ENCODE peak calls at places on chromosomes 1 and 21, in five cellular contexts. P is NCI-H2171; N is mammary epithelial cell; M is ACHN; L is stimulated activated CD4-positive, alpha-beta T cell treated with anti-CD3 and anti-CD28 coated beads, Interleukin-2, amount 100 ng/mL, for 48 hours. A is an unnamed sample.

GRCh38 chr1:219322766-219323165 is 149.1 kb downstream of the LYPLAL1 start:
- DNase-seq in P (no peak), N (no peak), M (no peak), L (no peak), A (no peak)

GRCh38 chr21:31184462-31184861 is 146.2 kb upstream of the KRTAP19-8 start:
- DNase-seq in P (no peak), N (no peak), M (no peak), L (peak; percentile 67), A (no peak)

GRCh38 chr1:28296401-28297220 is 32.2 kb upstream of the MED18 start:
- DNase-seq in P (no peak), N (no peak), M (no peak), L (no peak), A (peak; percentile 36)

GRCh38 chr1:31577515-31578191 is 1.3 kb downstream of the TINAGL1 start:
- DNase-seq in P (no peak), N (peak; percentile 66), M (peak; percentile 87), L (no peak), A (peak; percentile 50)

GRCh38 chr1:159829822-159830455 is 3.3 kb downstream of the SLAMF8 start:
- DNase-seq in P (no peak), N (no peak), M (no peak), L (no peak), A (peak; percentile 38)

GRCh38 chr1:167617100-167617949 is 12.7 kb upstream of the RCSD1 start:
- DNase-seq in P (no peak), N (peak; percentile 80), M (no peak), L (no peak), A (peak; percentile 76)

GRCh38 chr1:8763888-8764287 is 53.6 kb downstream of the RERE start:
- DNase-seq in P (no peak), N (no peak), M (no peak), L (no peak), A (no peak)

GRCh38 chr1:22976127-22976460 is 3.4 kb upstream of the LACTBL1 start:
- DNase-seq in P (no peak), N (no peak), M (no peak), L (no peak), A (no peak)

GRCh38 chr1:41356752-41357151 is 4.5 kb upstream of the FOXO6 start:
- DNase-seq in P (no peak), N (no peak), M (no peak), L (no peak), A (no peak)

GRCh38 chr21:44706026-44706705 is 5.2 kb downstream of the TSPEAR start:
- DNase-seq in P (no peak), N (no peak), M (no peak), L (no peak), A (no peak)

GRCh38 chr1:18239671-18240070 is 132.1 kb downstream of the IGSF21 start:
- DNase-seq in P (no peak), N (no peak), M (no peak), L (no peak), A (no peak)

GRCh38 chr1:78918157-78918556 is 88.4 kb downstream of the ADGRL4 start:
- DNase-seq in P (no peak), N (no peak), M (no peak), L (no peak), A (no peak)

GRCh38 chr1:182709855-182710254 is 25.5 kb upstream of the RGS8 start:
- DNase-seq in P (no peak), N (no peak), M (no peak), L (no peak), A (no peak)

GRCh38 chr1:36094621-36095061 is 5.9 kb downstream of the ADPRS start:
- DNase-seq in P (no peak), N (no peak), M (no peak), L (no peak), A (peak; percentile 30)

GRCh38 chr21:15908187-15908586 is 178.4 kb downstream of the USP25 start:
- DNase-seq in P (no peak), N (peak; percentile 9), M (no peak), L (no peak), A (no peak)

GRCh38 chr1:111488669-111489068 is 14.8 kb downstream of the ADORA3 start:
- DNase-seq in P (no peak), N (no peak), M (no peak), L (no peak), A (no peak)

GRCh38 chr1:155944396-155944728 is 2.9 kb downstream of the RXFP4 start:
- DNase-seq in P (no peak), N (no peak), M (no peak), L (no peak), A (no peak)

GRCh38 chr21:31235671-31236450 is 108.2 kb downstream of the TIAM1 start:
- DNase-seq in P (no peak), N (peak; percentile 82), M (peak; percentile 87), L (peak; percentile 3), A (no peak)

GRCh38 chr1:206885341-206886060 is 11.7 kb upstream of the IL24 start:
- DNase-seq in P (no peak), N (peak; percentile 73), M (no peak), L (no peak), A (no peak)

GRCh38 chr1:205283270-205284147 is 38.0 kb downstream of the NUAK2 start:
- DNase-seq in P (no peak), N (no peak), M (no peak), L (no peak), A (no peak)

GRCh38 chr21:44013380-44014088 is 1.4 kb downstream of the TRAPPC10 start:
- DNase-seq in P (no peak), N (peak; percentile 35), M (peak; percentile 18), L (peak; percentile 24), A (no peak)

GRCh38 chr1:65942476-65942875 is 149.8 kb downstream of the PDE4B start:
- DNase-seq in P (no peak), N (no peak), M (no peak), L (no peak), A (no peak)

GRCh38 chr1:214044438-214045214 is 56.9 kb downstream of the PROX1 start:
- DNase-seq in P (peak; percentile 41), N (no peak), M (no peak), L (no peak), A (no peak)

GRCh38 chr1:32901823-32902534 is 790 bp upstream of the TMEM54 start:
- DNase-seq in P (no peak), N (no peak), M (no peak), L (no peak), A (no peak)

GRCh38 chr1:23904748-23905357 is 8.3 kb downstream of the CNR2 start:
- DNase-seq in P (no peak), N (peak; percentile 62), M (no peak), L (peak; percentile 28), A (no peak)

GRCh38 chr1:164265232-164265631 is 293.8 kb upstream of the PBX1 start:
- DNase-seq in P (no peak), N (no peak), M (no peak), L (no peak), A (no peak)

GRCh38 chr1:89465201-89465600 is 59.4 kb upstream of the LRRC8B start:
- DNase-seq in P (no peak), N (peak; percentile 96), M (no peak), L (no peak), A (no peak)

GRCh38 chr21:43359081-43359822 is 67.7 kb downstream of the SIK1 start:
- DNase-seq in P (no peak), N (no peak), M (no peak), L (no peak), A (no peak)

GRCh38 chr1:21955474-21956281 is 18.6 kb upstream of the HSPG2 start:
- DNase-seq in P (no peak), N (peak; percentile 82), M (no peak), L (no peak), A (no peak)